ENCODE peak calls at places on chromosomes 12 and 14, in five cellular contexts. One of them, this sample, is unnamed.

GRCh38 chr14:105102361-105102760 is 37.1 kb upstream of the GPR132 start:
- DNase-seq in transverse colon: no peak
- DNase-seq in psoas muscle: no peak
- DNase-seq in GM23338: no peak
- DNase-seq in HCT116: no peak
- DNase-seq in this sample: no peak

GRCh38 chr14:76937181-76938091 is 91.1 kb downstream of the IRF2BPL start:
- DNase-seq in transverse colon: peak; percentile 30
- DNase-seq in GM23338: peak; percentile 60
- DNase-seq in psoas muscle: peak; percentile 57
- DNase-seq in HCT116: no peak
- DNase-seq in this sample: no peak

GRCh38 chr14:56135001-56135400 is 16.8 kb downstream of the PELI2 start:
- DNase-seq in psoas muscle: no peak
- DNase-seq in HCT116: no peak
- DNase-seq in GM23338: no peak
- DNase-seq in transverse colon: no peak
- DNase-seq in this sample: no peak

GRCh38 chr14:61525293-61526011 is 169.9 kb upstream of the HIF1A start:
- DNase-seq in transverse colon: peak; percentile 38
- DNase-seq in GM23338: no peak
- DNase-seq in psoas muscle: peak; percentile 67
- DNase-seq in HCT116: peak; percentile 97
- DNase-seq in this sample: no peak

GRCh38 chr12:49893753-49894752 is 9.6 kb downstream of the FAIM2 start:
- DNase-seq in transverse colon: no peak
- DNase-seq in GM23338: no peak
- DNase-seq in HCT116: peak; percentile 7
- DNase-seq in psoas muscle: no peak
- DNase-seq in this sample: no peak

GRCh38 chr12:45415393-45415817 is 199.5 kb downstream of the ANO6 start:
- DNase-seq in HCT116: peak; percentile 87
- DNase-seq in GM23338: no peak
- DNase-seq in psoas muscle: peak; percentile 74
- DNase-seq in transverse colon: no peak
- DNase-seq in this sample: peak; percentile 84

GRCh38 chr14:89176090-89176757 is 240.8 kb downstream of the FOXN3 start:
- DNase-seq in transverse colon: no peak
- DNase-seq in HCT116: no peak
- DNase-seq in GM23338: no peak
- DNase-seq in psoas muscle: no peak
- DNase-seq in this sample: no peak

GRCh38 chr14:103366741-103367140 is 18.5 kb upstream of the MARK3 start:
- DNase-seq in GM23338: no peak
- DNase-seq in HCT116: no peak
- DNase-seq in psoas muscle: no peak
- DNase-seq in transverse colon: no peak
- DNase-seq in this sample: no peak

GRCh38 chr12:64025174-64025958 is 180.9 kb downstream of the SRGAP1 start:
- DNase-seq in psoas muscle: no peak
- DNase-seq in GM23338: no peak
- DNase-seq in transverse colon: no peak
- DNase-seq in HCT116: no peak
- DNase-seq in this sample: no peak

GRCh38 chr12:49264466-49264872 is 413 bp upstream of the TUBA1C start:
- DNase-seq in GM23338: no peak
- DNase-seq in transverse colon: no peak
- DNase-seq in psoas muscle: no peak
- DNase-seq in HCT116: no peak
- DNase-seq in this sample: peak; percentile 69

GRCh38 chr12:111417290-111417689 is 11.6 kb downstream of the SH2B3 start:
- DNase-seq in GM23338: no peak
- DNase-seq in psoas muscle: no peak
- DNase-seq in transverse colon: no peak
- DNase-seq in HCT116: no peak
- DNase-seq in this sample: no peak

GRCh38 chr12:101746661-101747060 is 7.4 kb upstream of the SYCP3 start:
- DNase-seq in HCT116: no peak
- DNase-seq in transverse colon: no peak
- DNase-seq in GM23338: no peak
- DNase-seq in psoas muscle: no peak
- DNase-seq in this sample: no peak

GRCh38 chr14:40058916-40059897 is 627.0 kb upstream of the FBXO33 start:
- DNase-seq in psoas muscle: no peak
- DNase-seq in GM23338: no peak
- DNase-seq in HCT116: no peak
- DNase-seq in transverse colon: no peak
- DNase-seq in this sample: no peak

GRCh38 chr12:92186038-92186470 is 40.4 kb upstream of the BTG1 start:
- DNase-seq in GM23338: no peak
- DNase-seq in psoas muscle: no peak
- DNase-seq in transverse colon: no peak
- DNase-seq in HCT116: no peak
- DNase-seq in this sample: no peak

GRCh38 chr12:80056845-80057244 is 42.5 kb upstream of the OTOGL start:
- DNase-seq in transverse colon: no peak
- DNase-seq in HCT116: no peak
- DNase-seq in GM23338: no peak
- DNase-seq in psoas muscle: no peak
- DNase-seq in this sample: no peak

GRCh38 chr12:4891866-4892265 is 17.8 kb upstream of the KCNA1 start:
- DNase-seq in transverse colon: no peak
- DNase-seq in psoas muscle: no peak
- DNase-seq in HCT116: no peak
- DNase-seq in GM23338: no peak
- DNase-seq in this sample: no peak

GRCh38 chr12:85441740-85442139 is 161.7 kb downstream of the ALX1 start:
- DNase-seq in psoas muscle: no peak
- DNase-seq in transverse colon: no peak
- DNase-seq in HCT116: peak; percentile 16
- DNase-seq in GM23338: no peak
- DNase-seq in this sample: no peak

GRCh38 chr12:16063728-16064127 is 152.6 kb downstream of the DERA start:
- DNase-seq in HCT116: no peak
- DNase-seq in GM23338: no peak
- DNase-seq in transverse colon: no peak
- DNase-seq in psoas muscle: no peak
- DNase-seq in this sample: no peak

GRCh38 chr12:92912052-92912451 is 17.0 kb downstream of the EEA1 start:
- DNase-seq in psoas muscle: no peak
- DNase-seq in transverse colon: no peak
- DNase-seq in HCT116: no peak
- DNase-seq in GM23338: no peak
- DNase-seq in this sample: no peak

GRCh38 chr12:93032748-93033147 is 103.7 kb upstream of the EEA1 start:
- DNase-seq in transverse colon: no peak
- DNase-seq in psoas muscle: no peak
- DNase-seq in HCT116: no peak
- DNase-seq in GM23338: no peak
- DNase-seq in this sample: no peak

GRCh38 chr12:29278673-29279420 is 102.1 kb downstream of the ERGIC2 start:
- DNase-seq in GM23338: no peak
- DNase-seq in transverse colon: no peak
- DNase-seq in HCT116: no peak
- DNase-seq in psoas muscle: no peak
- DNase-seq in this sample: no peak

DNA sequence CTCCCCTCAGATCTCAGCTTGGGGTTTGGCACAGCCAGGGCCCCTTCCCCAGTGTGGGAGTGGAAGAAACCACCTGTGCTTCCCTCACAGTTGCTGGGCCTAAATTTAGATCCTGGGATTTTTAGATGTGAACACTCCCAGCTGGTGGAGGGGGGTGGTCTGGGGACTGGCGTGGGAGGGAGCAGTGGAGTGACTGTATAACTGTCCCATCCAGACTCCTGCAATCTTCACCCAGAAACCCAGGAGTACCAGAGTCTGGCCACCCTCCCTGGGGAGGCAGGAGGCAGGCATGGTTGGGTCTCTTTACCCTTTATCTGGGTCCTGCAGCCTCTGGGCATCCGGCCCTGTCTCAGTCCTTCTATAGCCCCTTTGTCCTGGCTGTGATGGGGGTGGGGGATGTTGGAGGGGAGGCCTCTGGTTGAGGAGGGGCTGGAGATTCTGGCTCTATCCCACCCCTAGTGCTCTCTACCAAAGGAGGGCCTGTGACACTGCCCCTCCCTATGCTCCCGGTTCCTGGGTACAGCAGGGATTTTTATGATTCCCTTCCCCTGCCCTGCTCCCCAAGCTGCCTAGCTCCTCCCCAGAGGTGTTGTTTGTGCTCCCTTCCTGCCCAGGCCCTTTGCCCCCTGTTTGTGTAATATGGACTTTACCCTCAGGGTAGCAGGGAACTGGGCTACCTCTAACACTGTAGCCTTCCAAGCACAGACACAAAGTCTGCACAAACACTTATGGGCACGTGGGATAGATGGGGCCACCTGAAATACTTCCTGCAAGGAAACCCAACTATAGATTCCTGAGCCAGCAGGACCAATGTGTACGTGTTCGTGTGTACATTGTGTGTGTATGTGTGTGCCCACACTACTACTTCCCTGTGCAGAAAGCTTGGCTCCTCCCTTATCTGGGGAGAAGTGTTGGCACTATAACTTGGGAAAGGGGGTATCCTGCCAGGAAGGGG is 1.7 kb downstream of the ERBB3 start:
- DNase-seq in HCT116: no peak
- DNase-seq in transverse colon: peak; percentile 85
- DNase-seq in psoas muscle: no peak
- DNase-seq in GM23338: peak; percentile 27
- DNase-seq in this sample: peak; percentile 33
- H3K4me3 ChIP-seq in HCT116: peak overlapping the region; percentile 70
- H3K4me3 ChIP-seq in transverse colon: peak overlapping the region; percentile 65
- H3K4me3 ChIP-seq in psoas muscle: no peak overlapping the region
- H3K4me3 ChIP-seq in GM23338: peak overlapping the region; percentile 84
- H3K4me3 ChIP-seq in this sample: no peak overlapping the region

DNA sequence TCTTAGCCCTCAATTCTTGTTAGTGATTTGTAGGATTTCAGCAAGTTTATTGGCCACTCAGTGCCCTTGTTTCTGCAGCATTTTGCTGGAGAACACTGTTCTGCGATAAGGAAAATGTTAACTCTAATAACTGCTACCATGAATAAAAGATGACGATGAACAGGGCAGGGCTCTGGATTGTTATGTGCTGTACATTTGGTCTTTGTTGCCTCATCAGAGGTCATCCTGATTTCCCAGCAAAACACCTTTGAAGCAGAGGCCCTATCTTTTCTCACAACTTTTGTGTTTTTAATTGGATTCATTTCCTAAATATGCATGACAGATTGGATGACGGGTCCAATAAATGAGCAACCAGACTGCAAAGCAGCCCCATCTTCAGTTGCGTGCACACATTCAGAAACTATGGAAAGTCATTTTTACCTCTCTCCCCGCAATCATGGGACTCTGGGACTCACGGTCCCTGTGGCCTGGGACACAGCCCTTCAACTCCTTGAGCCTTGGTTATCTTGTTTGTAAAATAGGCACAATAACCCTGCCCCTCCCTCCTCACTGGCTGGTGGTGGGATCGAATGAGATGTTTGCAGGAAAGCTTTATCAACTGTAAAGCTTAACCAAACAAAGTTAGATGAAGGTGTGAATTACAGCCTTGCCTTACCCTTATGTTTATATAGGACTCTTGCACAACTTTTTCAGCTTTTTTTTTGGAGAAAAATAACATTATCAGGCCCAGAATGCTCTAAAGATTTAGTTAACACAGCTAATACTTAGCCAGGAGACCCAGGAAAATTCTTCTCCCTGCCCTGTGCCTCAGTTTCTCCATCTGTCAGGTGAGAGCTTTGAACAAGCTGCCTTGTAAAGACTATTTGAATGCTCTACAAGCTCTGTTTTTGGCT is 45.4 kb downstream of the RPH3A start:
- DNase-seq in transverse colon: no peak
- DNase-seq in psoas muscle: no peak
- DNase-seq in GM23338: no peak
- DNase-seq in HCT116: no peak
- DNase-seq in this sample: no peak
- H3K27ac ChIP-seq in transverse colon: no peak overlapping the region
- H3K27ac ChIP-seq in psoas muscle: no peak overlapping the region
- H3K27ac ChIP-seq in GM23338: no peak overlapping the region
- H3K27ac ChIP-seq in HCT116: no peak overlapping the region
- H3K27ac ChIP-seq in this sample: no peak overlapping the region

DNA sequence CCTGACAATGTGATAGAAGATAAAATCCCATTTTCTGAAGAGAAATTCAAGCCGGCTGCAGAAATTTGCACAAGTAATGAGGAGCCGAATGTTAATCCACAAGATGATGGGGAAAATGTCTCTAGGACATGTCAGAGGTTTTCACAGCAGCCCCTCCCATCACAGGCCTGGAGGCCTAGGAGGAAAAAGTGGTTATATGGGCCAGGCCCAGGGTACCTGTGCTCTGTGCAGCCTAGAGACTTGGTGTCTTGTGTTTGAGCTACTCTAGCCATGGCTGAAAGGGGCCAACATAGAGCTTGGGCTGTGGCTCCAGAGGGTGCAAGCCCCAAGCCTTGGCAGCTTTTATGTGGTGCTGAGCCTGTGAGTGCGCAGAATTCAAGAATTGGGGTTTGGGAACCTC is 7.4 kb downstream of the LACRT start:
- DNase-seq in GM23338: no peak
- DNase-seq in psoas muscle: no peak
- DNase-seq in HCT116: no peak
- DNase-seq in transverse colon: no peak
- DNase-seq in this sample: no peak
- H3K4me3 ChIP-seq in GM23338: no peak overlapping the region
- H3K4me3 ChIP-seq in psoas muscle: no peak overlapping the region
- H3K4me3 ChIP-seq in HCT116: no peak overlapping the region
- H3K4me3 ChIP-seq in transverse colon: no peak overlapping the region
- H3K4me3 ChIP-seq in this sample: no peak overlapping the region

GRCh38 chr14:94570440-94570839 is 9.2 kb downstream of the SERPINA4 start:
- DNase-seq in psoas muscle: no peak
- DNase-seq in HCT116: no peak
- DNase-seq in transverse colon: no peak
- DNase-seq in GM23338: no peak
- DNase-seq in this sample: no peak

GRCh38 chr14:94571950-94572349 is 9.3 kb upstream of the SERPINA5 start:
- DNase-seq in psoas muscle: no peak
- DNase-seq in transverse colon: no peak
- DNase-seq in GM23338: no peak
- DNase-seq in HCT116: no peak
- DNase-seq in this sample: no peak

GRCh38 chr14:94572637-94573303 is 8.5 kb upstream of the SERPINA5 start:
- DNase-seq in transverse colon: no peak
- DNase-seq in psoas muscle: no peak
- DNase-seq in GM23338: no peak
- DNase-seq in HCT116: no peak
- DNase-seq in this sample: no peak

GRCh38 chr14:94570002-94570400 is 8.8 kb downstream of the SERPINA4 start:
- DNase-seq in transverse colon: no peak
- DNase-seq in psoas muscle: no peak
- DNase-seq in GM23338: no peak
- DNase-seq in HCT116: no peak
- DNase-seq in this sample: no peak

DNA sequence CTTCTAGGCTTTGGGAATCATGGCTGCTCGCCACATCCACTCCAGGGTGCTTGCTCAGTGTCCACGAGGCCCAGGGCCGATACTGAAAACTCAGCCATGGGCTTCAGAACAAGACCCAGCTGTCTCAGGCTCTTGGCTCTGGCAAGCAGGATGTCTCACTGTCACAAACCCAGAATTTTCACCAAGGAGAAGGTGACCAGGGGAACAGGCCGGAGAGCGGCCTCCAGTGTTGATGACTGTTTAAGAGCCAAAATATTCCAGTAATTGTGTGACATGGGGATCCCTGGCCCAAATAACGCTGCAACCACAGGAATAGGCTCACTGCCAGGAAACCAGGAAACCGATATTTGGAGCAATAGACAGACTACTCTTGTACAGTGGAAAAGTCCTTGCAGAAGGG is 9.8 kb upstream of the SERPINA5 start:
- DNase-seq in transverse colon: no peak
- DNase-seq in psoas muscle: no peak
- DNase-seq in HCT116: no peak
- DNase-seq in GM23338: no peak
- DNase-seq in this sample: no peak
- H3K27ac ChIP-seq in transverse colon: peak overlapping the region; percentile 62
- H3K27ac ChIP-seq in psoas muscle: peak overlapping the region; percentile 30
- H3K27ac ChIP-seq in HCT116: no peak overlapping the region
- H3K27ac ChIP-seq in GM23338: no peak overlapping the region
- H3K27ac ChIP-seq in this sample: no peak overlapping the region

This sample was measured in Karpas-422.